ENCODE peak calls at places on chromosomes 7 and 10, in four cellular contexts. P is stimulated activated CD4-positive, alpha-beta T cell treated with anti-CD3 and anti-CD28 coated beads, Interleukin-1b, Interleukin-23, amount 100 ng/mL, for 1 hour; Z is cardiac muscle cell; W is activated T-cell treated with anti-CD3 and anti-CD28 coated beads, Interleukin-2, amount 50 U/mL, for 72 hours. R is an unnamed sample.

GRCh38 chr10:106308284-106308683 is 856.2 kb downstream of the SORCS1 start:
- DNase-seq in P (no peak), Z (no peak), W (no peak), R (no peak)

GRCh38 chr7:69934475-69934903 is 336.2 kb downstream of the AUTS2 start:
- DNase-seq in P (no peak), Z (no peak), W (no peak), R (no peak)

GRCh38 chr7:73822319-73823173 is 8.2 kb upstream of the CLDN4 start:
- DNase-seq in P (no peak), Z (peak), W (no peak), R (no peak)

GRCh38 chr7:94405506-94405905 is 10.8 kb downstream of the COL1A2 start:
- DNase-seq in P (no peak), Z (peak), W (no peak), R (no peak)

GRCh38 chr10:109593686-109594085 is 329.6 kb downstream of the XPNPEP1 start:
- DNase-seq in P (no peak), Z (no peak), W (no peak), R (no peak)

GRCh38 chr7:133645870-133646492 is 393.1 kb downstream of the EXOC4 start:
- DNase-seq in P (no peak), Z (peak), W (no peak), R (no peak)

GRCh38 chr7:44982535-44982923 is 3.7 kb upstream of the MYO1G start:
- DNase-seq in P (no peak), Z (no peak), W (no peak), R (no peak)

GRCh38 chr7:5594616-5595544 is 171.2 kb upstream of the TNRC18 start:
- DNase-seq in P (no peak), Z (peak), W (no peak), R (no peak)

GRCh38 chr10:21760332-21760731 is 226.3 kb downstream of the MLLT10 start:
- DNase-seq in P (no peak), Z (no peak), W (no peak), R (no peak)

GRCh38 chr10:60893231-60893630 is 50.8 kb downstream of the RHOBTB1 start:
- DNase-seq in P (no peak), Z (no peak), W (no peak), R (no peak)

GRCh38 chr7:111029574-111030357 is 61.2 kb upstream of the LRRN3 start:
- DNase-seq in P (no peak), Z (peak), W (peak), R (no peak)